ENCODE peak calls at places on chromosomes 4 and X, in seven cellular contexts. M, F, K, J, T, I and R are unnamed samples. For H3K4me1, the result is how much of the 10 kb centered on the place peaks cover.

GRCh38 chr4:114378306-114378903 is 220.2 kb upstream of the UGT8 start:
- DNase-seq in M (no peak), F (peak), K (no peak), J (no peak), T (no peak), I (no peak), R (no peak)

GRCh38 chrX:16666541-16666940 is 16.6 kb downstream of the S100G start:
- DNase-seq in M (no peak), F (no peak), K (no peak), J (no peak), T (no peak), I (no peak), R (no peak)

GRCh38 chr4:156969136-156969535 is 2.5 kb downstream of the PDGFC start:
- DNase-seq in M (no peak), F (no peak), K (no peak), J (no peak), T (no peak), I (no peak), R (no peak)

GRCh38 chr4:140330311-140330900 is 43.0 kb upstream of the SCOC start:
- DNase-seq in M (no peak), F (peak), K (no peak), J (no peak), T (no peak), I (peak), R (no peak)

GRCh38 chr4:184684491-184685189 is 35.1 kb downstream of the PRIMPOL start:
- DNase-seq in M (no peak), F (no peak), K (no peak), J (no peak), T (no peak), I (no peak), R (no peak)

GRCh38 chr4:139909036-139909435 is 243.4 kb downstream of the MGST2 start:
- DNase-seq in M (no peak), F (peak), K (no peak), J (no peak), T (no peak), I (no peak), R (no peak)

GRCh38 chr4:64777286-64777685 is 368.0 kb upstream of the TECRL start:
- DNase-seq in M (no peak), F (no peak), K (no peak), J (no peak), T (no peak), I (no peak), R (no peak)

GRCh38 chr4:39446842-39447573 is 11.7 kb downstream of the RPL9 start:
- DNase-seq in M (peak), F (peak), K (peak), J (peak), T (peak), I (no peak), R (peak)

GRCh38 chr4:139852612-139853269 is 187.1 kb downstream of the MGST2 start:
- DNase-seq in M (no peak), F (no peak), K (no peak), J (no peak), T (no peak), I (no peak), R (no peak)

GRCh38 chrX:107135076-107135964 is 16.7 kb upstream of the RBM41 start:
- DNase-seq in M (no peak), F (no peak), K (peak), J (no peak), T (no peak), I (peak), R (no peak)

GRCh38 chr4:26343041-26343403 is 22.2 kb downstream of the RBPJ start:
- DNase-seq in M (no peak), F (no peak), K (no peak), J (no peak), T (no peak), I (no peak), R (no peak)

GRCh38 chr4:112552668-112553067 is 36.7 kb upstream of the NEUROG2 start:
- DNase-seq in M (no peak), F (no peak), K (no peak), J (no peak), T (no peak), I (peak), R (no peak)

GRCh38 chr4:4870493-4871266 is 11.2 kb downstream of the MSX1 start:
- DNase-seq in M (no peak), F (no peak), K (no peak), J (no peak), T (no peak), I (no peak), R (no peak)

GRCh38 chrX:43349363-43349762 is 306.7 kb upstream of the MAOA start:
- DNase-seq in M (peak), F (peak), K (peak), J (no peak), T (no peak), I (peak), R (no peak)

GRCh38 chrX:21382715-21383114 is 8.5 kb downstream of the CNKSR2 start:
- DNase-seq in M (no peak), F (no peak), K (no peak), J (no peak), T (no peak), I (peak), R (no peak)

GRCh38 chr4:85745939-85746338 is 271.0 kb downstream of the ARHGAP24 start:
- DNase-seq in M (no peak), F (no peak), K (no peak), J (no peak), T (no peak), I (no peak), R (no peak)

GRCh38 chr4:56342746-56343145 is 44.5 kb downstream of the AASDH start:
- DNase-seq in M (no peak), F (no peak), K (no peak), J (no peak), T (no peak), I (no peak), R (no peak)

GRCh38 chr4:189784651-189785050 is 156.0 kb upstream of the FRG1 start:
- DNase-seq in M (no peak), F (no peak), K (no peak), J (no peak), T (no peak), I (no peak), R (no peak)

GRCh38 chr4:144357970-144358369 is 217.5 kb upstream of the GYPA start:
- DNase-seq in M (no peak), F (no peak), K (no peak), J (no peak), T (no peak), I (no peak), R (no peak)

GRCh38 chr4:53130896-53131561 is 234.8 kb downstream of the SCFD2 start:
- DNase-seq in M (no peak), F (no peak), K (no peak), J (no peak), T (no peak), I (no peak), R (no peak)

GRCh38 chrX:44480591-44480990 is 62.1 kb downstream of the FUNDC1 start:
- DNase-seq in M (no peak), F (no peak), K (no peak), J (no peak), T (no peak), I (no peak), R (no peak)

GRCh38 chrX:46310815-46311497 is 234.3 kb downstream of the ZNF674 start:
- DNase-seq in M (no peak), F (no peak), K (no peak), J (no peak), T (no peak), I (no peak), R (no peak)

GRCh38 chrX:3362956-3363355 is 16.5 kb upstream of the MXRA5 start:
- DNase-seq in M (no peak), F (no peak), K (no peak), J (no peak), T (peak), I (no peak), R (no peak)

GRCh38 chr4:56147371-56147770 is 198.6 kb downstream of the CEP135 start:
- DNase-seq in M (no peak), F (no peak), K (no peak), J (no peak), T (no peak), I (no peak), R (no peak)

GRCh38 chr4:187840814-187841213 is 154.8 kb upstream of the ZFP42 start:
- DNase-seq in M (no peak), F (no peak), K (no peak), J (no peak), T (no peak), I (no peak), R (no peak)

GRCh38 chr4:19880205-19880604 is 371.5 kb upstream of the SLIT2 start:
- DNase-seq in M (no peak), F (no peak), K (no peak), J (no peak), T (no peak), I (no peak), R (no peak)

GRCh38 chr4:77600521-77601451 is 4.8 kb upstream of the CXCL13 start:
- DNase-seq in M (peak), F (peak), K (peak), J (no peak), T (peak), I (peak), R (no peak)

GRCh38 chr4:136392576-136392975 is 1139.7 kb downstream of the PCDH18 start:
- DNase-seq in M (no peak), F (peak), K (no peak), J (no peak), T (no peak), I (no peak), R (no peak)

GRCh38 chrX:97159916-97160800 is 276.4 kb downstream of the RPA4 start:
- DNase-seq in M (peak), F (no peak), K (no peak), J (no peak), T (no peak), I (no peak), R (no peak)

GRCh38 chr4:67755974-67756373 is 1.8 kb upstream of the GNRHR start:
- DNase-seq in M (no peak), F (no peak), K (no peak), J (no peak), T (no peak), I (no peak), R (no peak)

GRCh38 chrX:53261573-53261972 is 19.8 kb downstream of the IQSEC2 start:
- DNase-seq in M (no peak), F (no peak), K (peak), J (no peak), T (no peak), I (no peak), R (no peak)

GRCh38 chr4:2793578-2793919 is 664 bp downstream of the SH3BP2 start:
- DNase-seq in M (peak), F (peak), K (peak), J (peak), T (no peak), I (peak), R (peak)

GRCh38 chr4:2795558-2796260 is 2.8 kb downstream of the SH3BP2 start:
- DNase-seq in M (peak), F (no peak), K (peak), J (peak), T (no peak), I (no peak), R (peak)

GRCh38 chr4:2796261-2797187 is 3.6 kb downstream of the SH3BP2 start:
- DNase-seq in M (peak), F (peak), K (peak), J (peak), T (peak), I (no peak), R (peak)

GRCh38 chr4:2793920-2794706 is 1.2 kb downstream of the SH3BP2 start:
- DNase-seq in M (peak), F (peak), K (peak), J (peak), T (peak), I (no peak), R (peak)

GRCh38 chr4:2794707-2795557 is 2.0 kb downstream of the SH3BP2 start:
- DNase-seq in M (peak), F (peak), K (peak), J (peak), T (no peak), I (no peak), R (peak)
- TF ChIP-seq POLR2A in M (no peak), F (peak), K (no peak), J (no peak), T (no peak), I (no peak), R (no peak)

GRCh38 chrX:9595131-9595530 is 130.3 kb downstream of the TBL1X start:
- DNase-seq in M (no peak), F (no peak), K (no peak), J (no peak), T (no peak), I (no peak), R (no peak)

GRCh38 chrX:9596837-9597236 is 132.0 kb downstream of the TBL1X start:
- DNase-seq in M (no peak), F (no peak), K (no peak), J (no peak), T (no peak), I (no peak), R (no peak)

GRCh38 chrX:9593756-9594155 is 128.9 kb downstream of the TBL1X start:
- DNase-seq in M (no peak), F (no peak), K (no peak), J (no peak), T (no peak), I (no peak), R (no peak)

GRCh38 chrX:9598344-9598743 is 133.5 kb downstream of the TBL1X start:
- DNase-seq in M (no peak), F (peak), K (no peak), J (no peak), T (no peak), I (no peak), R (no peak)

GRCh38 chrX:9597361-9598035 is 132.6 kb downstream of the TBL1X start:
- DNase-seq in M (no peak), F (no peak), K (no peak), J (no peak), T (no peak), I (no peak), R (no peak)
- H3K27ac ChIP-seq in M (no peak), F (no peak), K (no peak), J (no peak), T (no peak), I (no peak), R (no peak)

GRCh38 chr4:13173974-13174373 is 310.2 kb downstream of the RAB28 start:
- DNase-seq in M (peak), F (no peak), K (peak), J (no peak), T (peak), I (no peak), R (peak)
- H3K4me1 ChIP-seq in M (under half), F (under half), K (under half), J (under half), T (under half), I (under half), R (under half)

GRCh38 chrX:23667239-23668177 is at the start of gene PRDX4:
- DNase-seq in M (peak), F (peak), K (peak), J (peak), T (peak), I (peak), R (peak)
- TF ChIP-seq POLR2A in M (peak), F (peak), K (peak), J (no peak), T (peak), I (peak), R (no peak)

GRCh38 chrX:118349188-118349587 is 3.3 kb downstream of the WDR44 start:
- DNase-seq in M (no peak), F (no peak), K (no peak), J (no peak), T (no peak), I (no peak), R (no peak)

GRCh38 chrX:118348186-118348810 is 2.4 kb downstream of the WDR44 start:
- DNase-seq in M (no peak), F (no peak), K (no peak), J (no peak), T (no peak), I (no peak), R (no peak)

GRCh38 chrX:118352566-118352965 is 6.7 kb downstream of the WDR44 start:
- DNase-seq in M (no peak), F (no peak), K (no peak), J (no peak), T (no peak), I (no peak), R (no peak)

GRCh38 chrX:118350715-118351114 is 4.8 kb downstream of the WDR44 start:
- DNase-seq in M (no peak), F (no peak), K (no peak), J (no peak), T (no peak), I (no peak), R (no peak)

DNA sequence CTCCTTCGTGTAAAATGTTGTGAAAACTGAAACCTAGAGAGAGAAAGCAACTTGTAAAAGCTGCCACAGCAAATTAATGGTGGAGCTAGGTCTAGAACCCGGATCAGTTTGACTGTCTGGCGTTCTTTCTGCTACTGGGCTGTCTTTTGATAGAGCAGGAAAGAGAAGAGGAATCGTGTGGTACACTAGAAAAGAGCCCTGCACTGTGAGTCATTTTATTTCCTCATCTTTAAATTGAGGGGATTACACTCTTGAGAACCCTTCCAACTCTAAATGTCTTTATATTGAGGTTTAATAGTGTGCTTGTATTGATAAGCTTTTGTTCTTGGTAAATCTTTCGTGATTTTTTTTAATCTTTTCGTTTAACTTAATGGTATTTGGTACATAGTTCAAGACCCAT is 4.3 kb downstream of the WDR44 start:
- DNase-seq in M (no peak), F (peak), K (no peak), J (no peak), T (no peak), I (no peak), R (no peak)
- H3K27ac ChIP-seq in M (no peak), F (peak), K (no peak), J (no peak), T (no peak), I (no peak), R (no peak)

GRCh38 chrX:40325161-40325560 is 227.4 kb upstream of the BCOR start:
- DNase-seq in M (no peak), F (no peak), K (no peak), J (no peak), T (no peak), I (no peak), R (no peak)
- H3K4me1 ChIP-seq in M (under half), F (under half), K (under half), J (under half), T (under half), I (under half), R (under half)

GRCh38 chr4:6748286-6748685 is 32.3 kb downstream of the BLOC1S4 start:
- DNase-seq in M (no peak), F (no peak), K (no peak), J (no peak), T (no peak), I (no peak), R (no peak)

GRCh38 chr4:6751611-6752485 is 30.7 kb upstream of the KIAA0232 start:
- DNase-seq in M (no peak), F (no peak), K (no peak), J (no peak), T (no peak), I (no peak), R (no peak)

GRCh38 chr4:6747690-6748068 is 31.7 kb downstream of the BLOC1S4 start:
- DNase-seq in M (no peak), F (no peak), K (no peak), J (no peak), T (no peak), I (no peak), R (no peak)

GRCh38 chr4:6750302-6751221 is 32.0 kb upstream of the KIAA0232 start:
- DNase-seq in M (peak), F (no peak), K (peak), J (no peak), T (peak), I (no peak), R (no peak)

GRCh38 chr4:6749340-6750171 is 33.0 kb upstream of the KIAA0232 start:
- DNase-seq in M (peak), F (peak), K (peak), J (peak), T (peak), I (peak), R (peak)
- TF ChIP-seq POLR2A in M (peak), F (no peak), K (peak), J (no peak), T (no peak), I (no peak), R (no peak)

DNA sequence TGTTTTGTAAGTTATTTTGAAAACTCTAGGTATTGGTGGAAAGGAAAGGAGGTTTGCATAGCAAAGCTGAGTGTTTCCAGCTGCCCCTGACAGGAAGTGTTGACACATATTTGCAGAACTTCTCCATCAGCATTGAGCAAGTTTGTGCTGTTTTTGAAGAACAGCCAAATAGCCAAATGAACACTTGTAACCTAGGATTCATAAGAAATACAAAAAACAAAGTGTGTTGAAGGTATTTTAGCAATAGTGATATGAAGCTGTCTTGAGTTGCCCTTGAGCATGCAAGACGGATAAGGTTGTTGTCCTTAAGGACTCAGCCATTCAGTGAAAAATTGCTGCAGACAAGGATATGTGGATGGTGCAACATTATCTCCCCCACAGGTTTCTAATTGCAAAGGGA is 68.3 kb upstream of the PGM2 start:
- DNase-seq in M (no peak), F (peak), K (no peak), J (no peak), T (no peak), I (no peak), R (no peak)
- H3K27ac ChIP-seq in M (no peak), F (no peak), K (peak), J (no peak), T (peak), I (no peak), R (peak)